ENCODE peak calls at places on chromosome 5, in ten cellular contexts. P is right atrium auricular region; X is cardiac muscle cell; G is lower lobe of right lung; D is spleen; O is fibroblast of lung; K is tibial nerve; Y is ovary; T is CD8-positive, alpha-beta T cell; F is heart right ventricle. S is an unnamed sample.
A peak's percentile ranks its signal among the peaks of the same experiment; 100 is the strongest.

GRCh38 chr5:95845401-95845800 is 22.9 kb upstream of the GLRX start:
- DNase-seq in P (peak; percentile 55), X (no peak), G (no peak), D (no peak), O (no peak), K (no peak), Y (no peak), T (no peak), F (no peak), S (no peak)

GRCh38 chr5:149062371-149063016 is 368 bp downstream of the SH3TC2 start:
- DNase-seq in P (no peak), X (no peak), G (no peak), D (no peak), O (peak; percentile 47), K (no peak), Y (no peak), T (no peak), F (peak; percentile 71), S (peak; percentile 90)

GRCh38 chr5:109533847-109534272 is 124.1 kb upstream of the PJA2 start:
- DNase-seq in P (no peak), X (no peak), G (no peak), D (no peak), O (no peak), K (no peak), Y (no peak), T (no peak), F (no peak), S (peak; percentile 36)

GRCh38 chr5:126896170-126896717 is 119.3 kb downstream of the LMNB1 start:
- DNase-seq in P (no peak), X (no peak), G (no peak), D (no peak), O (no peak), K (no peak), Y (no peak), T (no peak), F (no peak), S (no peak)

GRCh38 chr5:17370651-17371050 is 127.4 kb upstream of the TAF11L2 start:
- DNase-seq in P (no peak), X (no peak), G (no peak), D (no peak), O (no peak), K (no peak), Y (no peak), T (no peak), F (no peak), S (no peak)

GRCh38 chr5:136686192-136686872 is 321.0 kb upstream of the TRPC7 start:
- DNase-seq in P (no peak), X (peak; percentile 44), G (no peak), D (no peak), O (peak; percentile 1), K (no peak), Y (no peak), T (no peak), F (no peak), S (peak; percentile 46)

GRCh38 chr5:72122619-72123018 is 15.3 kb downstream of the MAP1B start:
- DNase-seq in P (no peak), X (no peak), G (no peak), D (no peak), O (no peak), K (peak; percentile 3), Y (no peak), T (no peak), F (no peak), S (no peak)

GRCh38 chr5:133930061-133930823 is 38.2 kb downstream of the C5orf15 start:
- DNase-seq in P (no peak), X (no peak), G (no peak), D (no peak), O (peak; percentile 66), K (no peak), Y (no peak), T (peak; percentile 65), F (no peak), S (peak; percentile 59)

GRCh38 chr5:172168311-172168710 is 19.7 kb downstream of the STK10 start:
- DNase-seq in P (no peak), X (no peak), G (no peak), D (no peak), O (no peak), K (no peak), Y (no peak), T (no peak), F (no peak), S (no peak)
- H3K27ac ChIP-seq in P (peak overlapping the region; percentile 33), X (peak overlapping the region; percentile 91), G (peak overlapping the region; percentile 56), D (no peak overlapping the region), O (no peak overlapping the region), K (peak overlapping the region; percentile 93), Y (no peak overlapping the region), T (no peak overlapping the region), F (peak overlapping the region; percentile 84), S (no peak overlapping the region)

DNA sequence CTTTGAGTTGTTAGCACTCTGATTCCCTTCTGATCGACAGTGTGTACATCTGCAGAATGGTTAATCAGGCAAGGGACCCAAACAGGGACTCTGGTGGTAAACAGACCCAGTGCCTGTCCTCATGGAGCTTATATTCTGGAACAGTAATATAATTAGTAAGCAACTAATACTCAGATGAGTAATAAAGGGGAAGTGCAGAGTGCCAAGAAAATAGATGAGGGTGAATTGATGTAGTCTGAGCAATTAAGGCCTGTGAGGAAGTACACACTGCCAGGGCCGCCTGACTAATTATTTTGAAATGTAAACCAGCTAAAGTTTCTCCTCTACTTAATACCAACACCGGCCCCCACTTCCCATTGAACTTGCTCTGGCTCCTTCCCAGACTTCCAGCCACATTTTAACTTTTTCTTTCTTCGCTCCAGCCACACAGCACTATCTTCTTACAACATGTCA is 4.2 kb downstream of the DHX29 start:
- DNase-seq in P (no peak), X (no peak), G (peak; percentile 48), D (no peak), O (peak; percentile 91), K (no peak), Y (peak; percentile 15), T (no peak), F (no peak), S (peak; percentile 95)
- H3K27ac ChIP-seq in P (peak overlapping the region; percentile 12), X (no peak overlapping the region), G (no peak overlapping the region), D (peak overlapping the region; percentile 22), O (peak overlapping the region; percentile 54), K (no peak overlapping the region), Y (no peak overlapping the region), T (no peak overlapping the region), F (no peak overlapping the region), S (peak overlapping the region; percentile 59)

DNA sequence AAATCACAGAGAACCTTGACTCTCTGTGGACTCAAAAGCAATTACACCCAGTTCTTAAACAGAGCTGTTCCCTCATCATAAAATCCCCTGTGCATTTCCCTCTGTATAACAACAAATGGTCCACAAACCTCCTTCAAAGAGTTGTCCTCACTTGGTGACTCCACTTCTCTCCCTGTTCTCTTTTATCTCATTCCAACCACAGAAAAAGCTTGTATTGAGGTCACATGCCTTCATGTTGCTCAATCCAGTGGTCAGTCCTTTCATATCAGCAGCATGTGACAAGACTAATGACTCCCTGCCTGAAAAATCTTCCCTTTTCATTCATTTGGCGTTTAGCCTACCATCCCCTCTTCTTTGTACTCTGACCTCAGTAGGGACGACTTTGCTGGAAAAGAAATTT is 158.0 kb downstream of the DEPDC1B start:
- DNase-seq in P (no peak), X (no peak), G (no peak), D (no peak), O (peak; percentile 66), K (peak; percentile 62), Y (no peak), T (no peak), F (no peak), S (peak; percentile 23)
- H3K27ac ChIP-seq in P (peak overlapping the region; percentile 29), X (no peak overlapping the region), G (no peak overlapping the region), D (no peak overlapping the region), O (no peak overlapping the region), K (no peak overlapping the region), Y (no peak overlapping the region), T (no peak overlapping the region), F (peak overlapping the region; percentile 18), S (no peak overlapping the region)

GRCh38 chr5:138955013-138955660 is 80.0 kb upstream of the LRRTM2 start:
- DNase-seq in P (no peak), X (no peak), G (no peak), D (peak; percentile 74), O (peak; percentile 84), K (peak; percentile 33), Y (no peak), T (no peak), F (peak; percentile 69), S (no peak)
- H3K27ac ChIP-seq in P (peak overlapping the region; percentile 94), X (peak overlapping the region; percentile 45), G (peak overlapping the region; percentile 68), D (no peak overlapping the region), O (no peak overlapping the region), K (peak overlapping the region; percentile 89), Y (no peak overlapping the region), T (no peak overlapping the region), F (peak overlapping the region; percentile 95), S (no peak overlapping the region)

DNA sequence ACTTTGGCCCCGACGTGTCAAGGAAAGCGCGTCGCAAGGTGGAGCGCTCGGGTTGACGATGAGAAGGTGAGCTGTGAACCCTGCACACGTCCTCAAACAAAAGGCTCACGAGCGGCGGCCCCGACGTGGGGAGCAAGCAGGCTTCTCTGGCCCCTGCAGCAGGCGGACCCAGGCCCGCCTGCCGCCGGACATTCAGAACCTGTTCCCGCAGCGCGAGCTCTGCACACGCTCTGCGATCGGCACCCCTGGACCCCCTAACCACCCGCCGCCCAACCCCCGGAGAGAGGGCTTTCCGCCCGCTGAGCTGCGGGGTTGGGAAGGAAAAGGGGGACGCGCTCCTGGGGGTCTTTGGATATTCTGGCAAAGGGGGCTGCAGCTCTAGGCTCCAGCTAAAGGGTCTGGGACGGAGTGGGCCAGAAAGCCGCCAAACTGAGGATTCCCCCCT is 1.2 kb downstream of the FBN2 start:
- DNase-seq in P (no peak), X (no peak), G (no peak), D (no peak), O (peak; percentile 40), K (no peak), Y (no peak), T (no peak), F (no peak), S (peak; percentile 31)
- H3K27ac ChIP-seq in P (peak overlapping the region; percentile 80), X (peak overlapping the region; percentile 97), G (no peak overlapping the region), D (no peak overlapping the region), O (no peak overlapping the region), K (no peak overlapping the region), Y (no peak overlapping the region), T (no peak overlapping the region), F (peak overlapping the region; percentile 35), S (no peak overlapping the region)

GRCh38 chr5:40495172-40495699 is 184.5 kb upstream of the PTGER4 start:
- DNase-seq in P (no peak), X (no peak), G (no peak), D (no peak), O (no peak), K (no peak), Y (no peak), T (no peak), F (no peak), S (no peak)
- H3K27ac ChIP-seq in P (no peak overlapping the region), X (no peak overlapping the region), G (no peak overlapping the region), D (no peak overlapping the region), O (no peak overlapping the region), K (no peak overlapping the region), Y (no peak overlapping the region), T (no peak overlapping the region), F (no peak overlapping the region), S (no peak overlapping the region)